ENCODE peak calls at places on chromosomes 16 and 17, in six cellular contexts. One of them, this sample, is unnamed.

GRCh38 chr16:17318200-17318599 is 152.6 kb downstream of the XYLT1 start:
- DNase-seq in H1: no peak
- DNase-seq in transverse colon: no peak
- DNase-seq in esophagus muscularis mucosa: no peak
- DNase-seq in sigmoid colon: no peak
- DNase-seq in stomach: no peak
- DNase-seq in this sample: peak

GRCh38 chr16:69169051-69169450 is 17.9 kb upstream of the SNTB2 start:
- DNase-seq in sigmoid colon: no peak
- DNase-seq in esophagus muscularis mucosa: no peak
- DNase-seq in transverse colon: no peak
- DNase-seq in H1: no peak
- DNase-seq in stomach: no peak
- DNase-seq in this sample: no peak

GRCh38 chr17:64491034-64491860 is 5.6 kb downstream of the POLG2 start:
- DNase-seq in sigmoid colon: no peak
- DNase-seq in stomach: no peak
- DNase-seq in transverse colon: peak
- DNase-seq in H1: no peak
- DNase-seq in esophagus muscularis mucosa: no peak
- DNase-seq in this sample: no peak

GRCh38 chr17:78899361-78900260 is 3.4 kb downstream of the CEP295NL start:
- DNase-seq in H1: no peak
- DNase-seq in stomach: no peak
- DNase-seq in esophagus muscularis mucosa: no peak
- DNase-seq in sigmoid colon: no peak
- DNase-seq in transverse colon: no peak
- DNase-seq in this sample: no peak

GRCh38 chr16:88290850-88291830 is 91.6 kb upstream of the ZNF469 start:
- DNase-seq in H1: no peak
- DNase-seq in transverse colon: no peak
- DNase-seq in esophagus muscularis mucosa: no peak
- DNase-seq in sigmoid colon: no peak
- DNase-seq in stomach: no peak
- DNase-seq in this sample: no peak

GRCh38 chr17:39462644-39463375 is 1.5 kb downstream of the CDK12 start:
- DNase-seq in esophagus muscularis mucosa: no peak
- DNase-seq in sigmoid colon: peak
- DNase-seq in H1: no peak
- DNase-seq in stomach: no peak
- DNase-seq in transverse colon: peak
- DNase-seq in this sample: no peak

GRCh38 chr16:70696952-70697600 is 11.2 kb upstream of the MTSS2 start:
- DNase-seq in transverse colon: peak
- DNase-seq in H1: no peak
- DNase-seq in stomach: peak
- DNase-seq in sigmoid colon: no peak
- DNase-seq in esophagus muscularis mucosa: no peak
- DNase-seq in this sample: peak

GRCh38 chr16:82646504-82646903 is 19.7 kb downstream of the CDH13 start:
- DNase-seq in esophagus muscularis mucosa: no peak
- DNase-seq in stomach: no peak
- DNase-seq in sigmoid colon: no peak
- DNase-seq in H1: no peak
- DNase-seq in transverse colon: no peak
- DNase-seq in this sample: no peak

GRCh38 chr17:2421315-2422147 is 20.7 kb upstream of the MNT start:
- DNase-seq in esophagus muscularis mucosa: no peak
- DNase-seq in sigmoid colon: no peak
- DNase-seq in transverse colon: no peak
- DNase-seq in H1: no peak
- DNase-seq in stomach: no peak
- DNase-seq in this sample: no peak

GRCh38 chr17:42456223-42457106 is 2.2 kb upstream of the ATP6V0A1 start:
- DNase-seq in stomach: no peak
- DNase-seq in esophagus muscularis mucosa: no peak
- DNase-seq in sigmoid colon: no peak
- DNase-seq in H1: no peak
- DNase-seq in transverse colon: no peak
- DNase-seq in this sample: no peak

GRCh38 chr16:20826039-20826566 is 19.8 kb downstream of the REXO5 start:
- DNase-seq in H1: no peak
- DNase-seq in stomach: peak
- DNase-seq in transverse colon: no peak
- DNase-seq in esophagus muscularis mucosa: no peak
- DNase-seq in sigmoid colon: no peak
- DNase-seq in this sample: no peak

GRCh38 chr16:87930456-87930855 is 5.9 kb downstream of the CA5A start:
- DNase-seq in transverse colon: no peak
- DNase-seq in esophagus muscularis mucosa: no peak
- DNase-seq in stomach: no peak
- DNase-seq in sigmoid colon: no peak
- DNase-seq in H1: no peak
- DNase-seq in this sample: no peak

GRCh38 chr16:14341324-14342225 is 270.5 kb downstream of the MRTFB start:
- DNase-seq in stomach: no peak
- DNase-seq in esophagus muscularis mucosa: no peak
- DNase-seq in transverse colon: no peak
- DNase-seq in H1: no peak
- DNase-seq in sigmoid colon: no peak
- DNase-seq in this sample: no peak

GRCh38 chr16:10514369-10515055 is 65.9 kb downstream of the EMP2 start:
- DNase-seq in sigmoid colon: peak
- DNase-seq in esophagus muscularis mucosa: no peak
- DNase-seq in stomach: peak
- DNase-seq in transverse colon: peak
- DNase-seq in H1: no peak
- DNase-seq in this sample: peak

GRCh38 chr17:49659983-49660382 is 17.9 kb downstream of the SPOP start:
- DNase-seq in sigmoid colon: no peak
- DNase-seq in stomach: no peak
- DNase-seq in H1: no peak
- DNase-seq in transverse colon: no peak
- DNase-seq in esophagus muscularis mucosa: no peak
- DNase-seq in this sample: no peak

GRCh38 chr17:2042355-2042929 is 620 bp downstream of the OVCA2 start:
- DNase-seq in H1: no peak
- DNase-seq in transverse colon: no peak
- DNase-seq in stomach: no peak
- DNase-seq in sigmoid colon: no peak
- DNase-seq in esophagus muscularis mucosa: no peak
- DNase-seq in this sample: no peak

GRCh38 chr16:1245452-1246005 is 5.0 kb downstream of the TPSAB1 start:
- DNase-seq in H1: no peak
- DNase-seq in stomach: no peak
- DNase-seq in esophagus muscularis mucosa: no peak
- DNase-seq in transverse colon: no peak
- DNase-seq in sigmoid colon: peak
- DNase-seq in this sample: no peak

GRCh38 chr16:4660454-4661007 is 32.8 kb upstream of the NUDT16L1 start:
- DNase-seq in H1: no peak
- DNase-seq in esophagus muscularis mucosa: no peak
- DNase-seq in sigmoid colon: no peak
- DNase-seq in stomach: peak
- DNase-seq in transverse colon: peak
- DNase-seq in this sample: peak

GRCh38 chr17:6575596-6575988 is 19.2 kb upstream of the PITPNM3 start:
- DNase-seq in transverse colon: no peak
- DNase-seq in esophagus muscularis mucosa: no peak
- DNase-seq in stomach: no peak
- DNase-seq in H1: no peak
- DNase-seq in sigmoid colon: no peak
- DNase-seq in this sample: no peak

GRCh38 chr17:75011788-75012319 is 616 bp upstream of the MRPL58 start:
- DNase-seq in esophagus muscularis mucosa: no peak
- DNase-seq in transverse colon: peak
- DNase-seq in sigmoid colon: peak
- DNase-seq in H1: no peak
- DNase-seq in stomach: peak
- DNase-seq in this sample: no peak

GRCh38 chr16:4944333-4945281 is 7.7 kb upstream of the PPL start:
- DNase-seq in stomach: peak
- DNase-seq in esophagus muscularis mucosa: peak
- DNase-seq in H1: no peak
- DNase-seq in transverse colon: peak
- DNase-seq in sigmoid colon: peak
- DNase-seq in this sample: peak

GRCh38 chr16:1645914-1646525 is 32.1 kb upstream of the JPT2 start:
- DNase-seq in transverse colon: no peak
- DNase-seq in sigmoid colon: no peak
- DNase-seq in esophagus muscularis mucosa: no peak
- DNase-seq in H1: no peak
- DNase-seq in stomach: no peak
- DNase-seq in this sample: no peak

GRCh38 chr16:79272141-79272577 is 328.4 kb downstream of the MAF start:
- DNase-seq in stomach: no peak
- DNase-seq in H1: no peak
- DNase-seq in esophagus muscularis mucosa: no peak
- DNase-seq in sigmoid colon: no peak
- DNase-seq in transverse colon: peak
- DNase-seq in this sample: peak

GRCh38 chr17:81922566-81923301 is 4.8 kb upstream of the SIRT7 start:
- DNase-seq in transverse colon: no peak
- DNase-seq in H1: no peak
- DNase-seq in esophagus muscularis mucosa: no peak
- DNase-seq in stomach: no peak
- DNase-seq in sigmoid colon: no peak
- DNase-seq in this sample: peak

GRCh38 chr16:58366247-58367031 is 25.8 kb upstream of the GINS3 start:
- DNase-seq in sigmoid colon: no peak
- DNase-seq in esophagus muscularis mucosa: no peak
- DNase-seq in stomach: no peak
- DNase-seq in transverse colon: no peak
- DNase-seq in H1: no peak
- DNase-seq in this sample: no peak

GRCh38 chr17:43634681-43635125 is 27.0 kb downstream of the MEOX1 start:
- DNase-seq in sigmoid colon: no peak
- DNase-seq in transverse colon: no peak
- DNase-seq in esophagus muscularis mucosa: no peak
- DNase-seq in H1: no peak
- DNase-seq in stomach: no peak
- DNase-seq in this sample: no peak

GRCh38 chr17:42608692-42609181 is 437 bp downstream of the RETREG3 start:
- DNase-seq in H1: no peak
- DNase-seq in sigmoid colon: no peak
- DNase-seq in stomach: no peak
- DNase-seq in transverse colon: no peak
- DNase-seq in esophagus muscularis mucosa: no peak
- DNase-seq in this sample: no peak

GRCh38 chr17:14755002-14755401 is 454.1 kb downstream of the HS3ST3B1 start:
- DNase-seq in esophagus muscularis mucosa: peak
- DNase-seq in stomach: no peak
- DNase-seq in H1: no peak
- DNase-seq in transverse colon: no peak
- DNase-seq in sigmoid colon: no peak
- DNase-seq in this sample: no peak

GRCh38 chr17:14759325-14759724 is 458.4 kb downstream of the HS3ST3B1 start:
- DNase-seq in H1: no peak
- DNase-seq in esophagus muscularis mucosa: no peak
- DNase-seq in transverse colon: no peak
- DNase-seq in sigmoid colon: no peak
- DNase-seq in stomach: no peak
- DNase-seq in this sample: no peak

GRCh38 chr17:14753383-14753782 is 452.5 kb downstream of the HS3ST3B1 start:
- DNase-seq in stomach: no peak
- DNase-seq in esophagus muscularis mucosa: peak
- DNase-seq in transverse colon: no peak
- DNase-seq in sigmoid colon: no peak
- DNase-seq in H1: no peak
- DNase-seq in this sample: no peak

GRCh38 chr17:14760212-14760611 is 459.3 kb downstream of the HS3ST3B1 start:
- DNase-seq in sigmoid colon: no peak
- DNase-seq in esophagus muscularis mucosa: no peak
- DNase-seq in stomach: no peak
- DNase-seq in transverse colon: no peak
- DNase-seq in H1: no peak
- DNase-seq in this sample: no peak

GRCh38 chr17:14756469-14756868 is 455.6 kb downstream of the HS3ST3B1 start:
- DNase-seq in stomach: no peak
- DNase-seq in esophagus muscularis mucosa: peak
- DNase-seq in H1: no peak
- DNase-seq in sigmoid colon: no peak
- DNase-seq in transverse colon: no peak
- DNase-seq in this sample: no peak
- TF ChIP-seq EP300 in stomach: no peak
- TF ChIP-seq EP300 in esophagus muscularis mucosa: no peak
- TF ChIP-seq EP300 in H1: no peak
- TF ChIP-seq EP300 in sigmoid colon: no peak
- TF ChIP-seq EP300 in transverse colon: no peak
- TF ChIP-seq EP300 in this sample: no peak

GRCh38 chr17:73358668-73359067 is 46.9 kb upstream of the CDC42EP4 start:
- DNase-seq in transverse colon: no peak
- DNase-seq in sigmoid colon: peak
- DNase-seq in H1: no peak
- DNase-seq in esophagus muscularis mucosa: no peak
- DNase-seq in stomach: no peak
- DNase-seq in this sample: no peak

GRCh38 chr17:73357981-73358380 is 46.2 kb upstream of the CDC42EP4 start:
- DNase-seq in sigmoid colon: no peak
- DNase-seq in stomach: no peak
- DNase-seq in H1: no peak
- DNase-seq in esophagus muscularis mucosa: no peak
- DNase-seq in transverse colon: no peak
- DNase-seq in this sample: no peak

GRCh38 chr17:73356561-73357170 is 44.9 kb upstream of the CDC42EP4 start:
- DNase-seq in esophagus muscularis mucosa: no peak
- DNase-seq in transverse colon: no peak
- DNase-seq in H1: no peak
- DNase-seq in stomach: no peak
- DNase-seq in sigmoid colon: no peak
- DNase-seq in this sample: no peak

GRCh38 chr17:73359255-73359816 is 47.5 kb upstream of the CDC42EP4 start:
- DNase-seq in esophagus muscularis mucosa: no peak
- DNase-seq in stomach: no peak
- DNase-seq in transverse colon: no peak
- DNase-seq in H1: no peak
- DNase-seq in sigmoid colon: no peak
- DNase-seq in this sample: no peak

GRCh38 chr17:73357318-73357717 is 45.5 kb upstream of the CDC42EP4 start:
- DNase-seq in transverse colon: no peak
- DNase-seq in sigmoid colon: peak
- DNase-seq in H1: no peak
- DNase-seq in stomach: no peak
- DNase-seq in esophagus muscularis mucosa: no peak
- DNase-seq in this sample: no peak
- TF ChIP-seq POLR2AphosphoS5 in transverse colon: no peak
- TF ChIP-seq POLR2AphosphoS5 in sigmoid colon: peak
- TF ChIP-seq POLR2AphosphoS5 in H1: no peak
- TF ChIP-seq POLR2AphosphoS5 in stomach: no peak
- TF ChIP-seq POLR2AphosphoS5 in esophagus muscularis mucosa: no peak
- TF ChIP-seq POLR2AphosphoS5 in this sample: no peak

GRCh38 chr17:8101721-8102120 is 14.2 kb upstream of the ALOX12B start:
- DNase-seq in stomach: no peak
- DNase-seq in sigmoid colon: peak
- DNase-seq in transverse colon: no peak
- DNase-seq in H1: no peak
- DNase-seq in esophagus muscularis mucosa: no peak
- DNase-seq in this sample: no peak
- TF ChIP-seq EP300 in stomach: no peak
- TF ChIP-seq EP300 in sigmoid colon: no peak
- TF ChIP-seq EP300 in transverse colon: no peak
- TF ChIP-seq EP300 in H1: no peak
- TF ChIP-seq EP300 in esophagus muscularis mucosa: no peak
- TF ChIP-seq EP300 in this sample: no peak

GRCh38 chr17:15490634-15491261 is 23.3 kb upstream of the CDRT4 start:
- DNase-seq in esophagus muscularis mucosa: peak
- DNase-seq in sigmoid colon: peak
- DNase-seq in transverse colon: peak
- DNase-seq in stomach: no peak
- DNase-seq in H1: peak
- DNase-seq in this sample: peak
- TF ChIP-seq POLR2AphosphoS5 in esophagus muscularis mucosa: peak
- TF ChIP-seq POLR2AphosphoS5 in sigmoid colon: peak
- TF ChIP-seq POLR2AphosphoS5 in transverse colon: peak
- TF ChIP-seq POLR2AphosphoS5 in stomach: no peak
- TF ChIP-seq POLR2AphosphoS5 in H1: no peak
- TF ChIP-seq POLR2AphosphoS5 in this sample: peak

This sample was measured in upper lobe of left lung.